ENCODE peak calls at places on chromosomes 13 and 19, in seven cellular contexts. O, B, Z, M, G, Q and H are unnamed samples.

GRCh38 chr19:48500830-48501445 is 10.7 kb downstream of the LMTK3 start:
- DNase-seq in O (no peak), B (no peak), Z (no peak), M (no peak), G (no peak), Q (no peak), H (no peak)

GRCh38 chr13:91609353-91609752 is 210.9 kb downstream of the GPC5 start:
- DNase-seq in O (no peak), B (no peak), Z (no peak), M (no peak), G (no peak), Q (no peak), H (no peak)

GRCh38 chr19:53915000-53915399 is 5.9 kb downstream of the CACNG7 start:
- DNase-seq in O (no peak), B (no peak), Z (no peak), M (no peak), G (no peak), Q (peak), H (no peak)

GRCh38 chr13:109725297-109725696 is 61.1 kb downstream of the IRS2 start:
- DNase-seq in O (no peak), B (no peak), Z (no peak), M (no peak), G (no peak), Q (no peak), H (no peak)

GRCh38 chr13:20161275-20161950 is 561 bp upstream of the GJA3 start:
- DNase-seq in O (peak), B (no peak), Z (no peak), M (peak), G (no peak), Q (peak), H (no peak)

GRCh38 chr19:17522988-17523872 is 11.8 kb downstream of the PGLS start:
- DNase-seq in O (no peak), B (no peak), Z (no peak), M (peak), G (no peak), Q (peak), H (no peak)

GRCh38 chr19:7458675-7459074 is 30.2 kb downstream of the PEX11G start:
- DNase-seq in O (no peak), B (no peak), Z (no peak), M (no peak), G (no peak), Q (no peak), H (no peak)

GRCh38 chr19:47848871-47849473 is 10.1 kb upstream of the TPRX2 start:
- DNase-seq in O (no peak), B (no peak), Z (no peak), M (no peak), G (no peak), Q (no peak), H (peak)

GRCh38 chr13:34155931-34156607 is 338.1 kb downstream of the RFC3 start:
- DNase-seq in O (peak), B (peak), Z (no peak), M (no peak), G (no peak), Q (no peak), H (peak)

GRCh38 chr19:10936661-10937084 is 8.1 kb downstream of the TIMM29 start:
- DNase-seq in O (peak), B (peak), Z (no peak), M (peak), G (peak), Q (peak), H (peak)

GRCh38 chr19:36707134-36707533 is 19.7 kb downstream of the ZNF567 start:
- DNase-seq in O (peak), B (no peak), Z (no peak), M (no peak), G (no peak), Q (no peak), H (no peak)

GRCh38 chr13:97001641-97002040 is 7.4 kb upstream of the OXGR1 start:
- DNase-seq in O (no peak), B (no peak), Z (no peak), M (no peak), G (no peak), Q (peak), H (no peak)

GRCh38 chr19:32497386-32497785 is 83.6 kb upstream of the PDCD5 start:
- DNase-seq in O (no peak), B (no peak), Z (no peak), M (no peak), G (no peak), Q (no peak), H (no peak)